ENCODE peak calls at places on chromosome 22, in six cellular contexts. F is neuronal stem cell; G is body of pancreas; L is naive thymus-derived CD4-positive, alpha-beta T cell; R is CD4-positive, alpha-beta memory T cell; V is left ventricle myocardium inferior. U is an unnamed sample.

GRCh38 chr22:47192651-47193437 is 430.4 kb downstream of the TBC1D22A start:
- DNase-seq in L (no peak), V (no peak), R (no peak), G (peak; percentile 8), F (no peak), U (no peak)

GRCh38 chr22:26453195-26453594 is 24.1 kb downstream of the ASPHD2 start:
- DNase-seq in G (no peak), V (no peak), L (no peak), F (no peak), R (no peak), U (no peak)

GRCh38 chr22:34105461-34106062 is 185.3 kb upstream of the LARGE1 start:
- DNase-seq in L (no peak), V (peak; percentile 53), G (peak; percentile 76), F (peak; percentile 62), R (no peak), U (no peak)

GRCh38 chr22:46073683-46074504 is 76.4 kb upstream of the PPARA start:
- DNase-seq in R (no peak), G (peak; percentile 59), L (no peak), V (peak; percentile 44), F (no peak), U (no peak)

GRCh38 chr22:29093980-29094379 is 21.1 kb downstream of the KREMEN1 start:
- DNase-seq in L (no peak), R (no peak), F (no peak), V (no peak), G (no peak), U (no peak)

GRCh38 chr22:19554834-19555404 is 30.7 kb upstream of the CLDN5 start:
- DNase-seq in V (no peak), G (no peak), R (no peak), L (no peak), F (peak; percentile 5), U (no peak)

GRCh38 chr22:32745251-32745995 is 56.1 kb upstream of the TIMP3 start:
- DNase-seq in L (no peak), F (peak; percentile 12), G (peak; percentile 16), V (peak; percentile 74), R (no peak), U (peak; percentile 66)

GRCh38 chr22:45830531-45831245 is 146.3 kb downstream of the WNT7B start:
- DNase-seq in L (no peak), G (no peak), R (no peak), F (no peak), V (no peak), U (no peak)

GRCh38 chr22:43851979-43852307 is 10.4 kb downstream of the SULT4A1 start:
- DNase-seq in V (no peak), F (no peak), G (no peak), L (no peak), R (no peak), U (no peak)

GRCh38 chr22:31637375-31637937 is 24.6 kb downstream of the PISD start:
- DNase-seq in F (no peak), G (no peak), L (no peak), R (no peak), V (peak; percentile 40), U (no peak)

GRCh38 chr22:31272522-31273446 is 19.5 kb downstream of the PIK3IP1 start:
- DNase-seq in L (peak; percentile 38), G (peak; percentile 60), F (peak; percentile 52), R (peak; percentile 44), V (no peak), U (peak; percentile 29)

GRCh38 chr22:37521236-37521739 is 2.1 kb upstream of the CARD10 start:
- DNase-seq in R (no peak), F (no peak), L (no peak), V (no peak), G (no peak), U (no peak)

GRCh38 chr22:35397095-35397904 is 2.6 kb upstream of the MCM5 start:
- DNase-seq in L (no peak), F (no peak), G (peak; percentile 61), V (no peak), R (no peak), U (no peak)

GRCh38 chr22:42662114-42663021 is 13.2 kb upstream of the CYB5R3 start:
- DNase-seq in L (peak; percentile 61), G (peak; percentile 86), V (peak; percentile 85), R (peak; percentile 77), F (peak; percentile 77), U (peak; percentile 56)

GRCh38 chr22:36384766-36385400 is 2.9 kb downstream of the MYH9 start:
- DNase-seq in F (no peak), V (no peak), L (peak; percentile 86), G (peak; percentile 53), R (peak; percentile 85), U (no peak)

GRCh38 chr22:30457964-30458363 is 13.9 kb downstream of the SEC14L3 start:
- DNase-seq in V (no peak), G (no peak), L (no peak), F (no peak), R (no peak), U (no peak)

GRCh38 chr22:20130739-20131592 is 638 bp upstream of the ZDHHC8 start:
- DNase-seq in G (peak; percentile 88), F (peak; percentile 74), L (peak; percentile 70), R (peak; percentile 75), V (peak; percentile 92), U (peak; percentile 81)

GRCh38 chr22:38202437-38203089 is 769 bp downstream of the MAFF start:
- DNase-seq in V (peak; percentile 89), G (peak; percentile 92), F (no peak), R (peak; percentile 56), L (peak; percentile 55), U (peak; percentile 94)

GRCh38 chr22:43628253-43628649 is 183.9 kb downstream of the EFCAB6 start:
- DNase-seq in F (no peak), G (no peak), V (no peak), R (no peak), L (no peak), U (no peak)

GRCh38 chr22:33000342-33001280 is 57.6 kb downstream of the SYN3 start:
- DNase-seq in V (peak; percentile 58), G (peak; percentile 49), L (no peak), F (peak; percentile 67), R (peak; percentile 4), U (peak; percentile 25)

GRCh38 chr22:35398574-35398973 is 1.4 kb upstream of the MCM5 start:
- DNase-seq in G (no peak), F (no peak), R (no peak), L (no peak), V (no peak), U (no peak)

GRCh38 chr22:26751217-26751616 is 93.8 kb downstream of the MIAT start:
- DNase-seq in G (no peak), V (no peak), F (peak; percentile 96), R (no peak), L (no peak), U (no peak)

GRCh38 chr22:46041642-46042041 is 64.7 kb upstream of the WNT7B start:
- DNase-seq in G (peak; percentile 51), R (no peak), F (no peak), L (no peak), V (no peak), U (no peak)

GRCh38 chr22:43159484-43160178 is 8.3 kb downstream of the TSPO start:
- DNase-seq in V (no peak), G (peak; percentile 60), L (no peak), R (no peak), F (no peak), U (no peak)

DNA sequence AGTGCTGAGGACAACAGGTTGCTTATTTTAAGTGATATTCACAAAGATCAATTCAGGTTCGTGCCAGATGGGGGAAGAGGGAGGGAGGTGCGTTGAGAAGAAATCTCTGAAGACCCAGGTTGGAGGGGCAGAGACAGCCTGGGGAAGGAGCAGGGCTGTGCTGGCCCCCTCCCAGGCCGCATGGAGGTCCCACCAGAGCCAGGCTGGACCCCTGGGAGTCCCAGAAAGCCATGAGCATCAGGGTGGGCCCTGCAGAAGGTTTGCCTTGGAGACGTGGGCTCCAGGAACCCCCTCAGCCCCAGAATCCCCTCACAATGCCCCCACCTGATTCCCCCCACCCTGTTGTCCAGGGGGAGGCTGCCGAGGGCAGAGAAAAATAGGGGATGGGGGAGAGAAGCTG is 47.3 kb downstream of the IGLL1 start:
- DNase-seq in G (no peak), R (no peak), V (no peak), F (no peak), L (no peak), U (no peak)
- H3K4me1 ChIP-seq in G (peaks cover 11% of the 10 kb centered on the region), R (no peaks in the 10 kb centered on the region), V (peaks cover 5% of the 10 kb centered on the region), F (peaks cover 25% of the 10 kb centered on the region), L (no peaks in the 10 kb centered on the region), U (no peaks in the 10 kb centered on the region)

GRCh38 chr22:39311592-39312400 is 7.6 kb downstream of the RPL3 start:
- DNase-seq in R (no peak), V (no peak), F (no peak), L (no peak), G (no peak), U (no peak)
- H3K4me1 ChIP-seq in R (peaks cover 44% of the 10 kb centered on the region), V (peaks cover 89% of the 10 kb centered on the region), F (peaks cover 18% of the 10 kb centered on the region), L (peaks cover 30% of the 10 kb centered on the region), G (peaks cover 34% of the 10 kb centered on the region), U (peaks cover 35% of the 10 kb centered on the region)

GRCh38 chr22:23534851-23535717 is 45.0 kb downstream of the IGLL1 start:
- DNase-seq in F (no peak), L (no peak), G (no peak), R (no peak), V (no peak), U (no peak)
- H3K4me1 ChIP-seq in F (peaks cover 25% of the 10 kb centered on the region), L (peaks cover 5% of the 10 kb centered on the region), G (peaks cover 14% of the 10 kb centered on the region), R (peaks cover 4% of the 10 kb centered on the region), V (peaks cover 5% of the 10 kb centered on the region), U (no peaks in the 10 kb centered on the region)

DNA sequence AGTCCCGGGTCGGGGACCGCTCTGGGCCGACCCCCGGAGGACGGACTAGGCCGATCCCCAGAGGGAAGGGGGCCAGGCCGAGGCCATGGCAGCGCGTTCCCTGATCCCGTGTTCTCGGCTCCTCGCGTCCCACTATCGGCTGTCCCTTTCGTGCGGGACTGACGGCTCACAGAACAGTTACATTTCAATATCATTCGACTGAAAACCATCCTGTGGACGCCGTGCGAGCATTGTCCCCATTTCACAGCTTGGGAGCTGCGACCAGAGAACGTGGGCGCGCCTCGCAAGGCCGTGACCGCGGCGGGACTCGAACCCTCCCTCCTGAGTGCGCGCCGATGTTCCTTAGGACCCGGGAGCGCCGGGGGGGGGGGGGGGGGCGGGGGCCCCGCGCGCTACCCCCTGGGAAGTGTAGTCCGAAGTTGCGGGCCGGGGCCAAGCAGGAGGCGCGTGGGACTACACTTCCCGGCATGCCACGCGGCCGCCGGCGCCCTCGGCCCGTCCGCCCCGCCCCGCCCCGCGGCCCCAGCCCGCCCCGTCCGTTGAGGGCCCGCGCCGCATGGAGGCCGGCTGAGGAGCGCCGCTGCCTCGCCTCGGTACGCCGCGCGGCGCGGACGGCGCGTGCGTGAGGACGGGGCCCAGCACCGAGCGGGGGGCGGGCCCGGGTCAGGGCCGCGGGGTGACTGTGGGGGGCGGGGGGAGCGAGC is at the start of gene TRABD:
- DNase-seq in L (peak; percentile 83), V (peak; percentile 90), G (peak; percentile 91), F (peak; percentile 81), R (peak; percentile 87), U (peak; percentile 84)
- H3K4me1 ChIP-seq in L (peaks cover 32% of the 10 kb centered on the region), V (peaks cover 68% of the 10 kb centered on the region), G (peaks cover 70% of the 10 kb centered on the region), F (peaks cover 16% of the 10 kb centered on the region), R (peaks cover 40% of the 10 kb centered on the region), U (peaks cover 23% of the 10 kb centered on the region)

U was measured in gastrocnemius medialis.